ENCODE peak calls at places on chromosome 6, in eight cellular contexts. A, P, M, F, H, X, Z and Q are unnamed samples.

GRCh38 chr6:29974901-29975560 is 32.7 kb downstream of the HLA-A start:
- DNase-seq in X (no peak), A (no peak), M (no peak), F (no peak), P (no peak), H (no peak), Z (no peak), Q (no peak)

GRCh38 chr6:155455766-155456165 is at the start of gene NOX3:
- DNase-seq in X (no peak), F (no peak), P (no peak), A (no peak), H (no peak), Z (no peak), M (no peak), Q (no peak)

GRCh38 chr6:142537612-142538478 is 236.0 kb downstream of the ADGRG6 start:
- DNase-seq in X (no peak), A (peak; percentile 10), F (no peak), H (no peak), P (peak; percentile 14), M (no peak), Z (peak; percentile 12), Q (no peak)

GRCh38 chr6:166325383-166326042 is 16.8 kb downstream of the SFT2D1 start:
- DNase-seq in P (no peak), F (no peak), H (no peak), M (no peak), X (no peak), Z (no peak), A (no peak), Q (no peak)

GRCh38 chr6:73610444-73611275 is 43.1 kb downstream of the SLC17A5 start:
- DNase-seq in H (no peak), Z (peak; percentile 31), P (no peak), X (peak; percentile 38), M (no peak), F (no peak), A (peak; percentile 19), Q (no peak)

GRCh38 chr6:43803055-43803782 is 33.2 kb downstream of the VEGFA start:
- DNase-seq in P (no peak), A (no peak), H (no peak), M (no peak), Z (no peak), X (no peak), F (no peak), Q (no peak)

GRCh38 chr6:156268849-156269248 is 508.3 kb upstream of the ARID1B start:
- DNase-seq in X (no peak), F (no peak), H (no peak), Z (no peak), P (no peak), M (no peak), A (no peak), Q (no peak)

GRCh38 chr6:31776961-31777666 is at the start of gene VWA7:
- DNase-seq in A (peak; percentile 67), P (peak; percentile 81), H (peak; percentile 84), X (peak; percentile 77), F (peak; percentile 77), M (peak; percentile 50), Z (peak; percentile 64), Q (peak; percentile 71)

GRCh38 chr6:81326856-81327561 is 425.5 kb downstream of the TENT5A start:
- DNase-seq in Z (no peak), F (no peak), A (no peak), X (peak; percentile 32), M (no peak), H (no peak), P (no peak), Q (no peak)

GRCh38 chr6:91704531-91704930 is 1117.7 kb upstream of the MAP3K7 start:
- DNase-seq in X (peak; percentile 1), A (no peak), Z (no peak), M (no peak), H (no peak), F (no peak), P (no peak), Q (no peak)

GRCh38 chr6:41748102-41748477 is 893 bp upstream of the PGC start:
- DNase-seq in Z (no peak), A (no peak), P (no peak), M (no peak), X (no peak), F (no peak), H (no peak), Q (no peak)

GRCh38 chr6:134866563-134866962 is 83.3 kb downstream of the ALDH8A1 start:
- DNase-seq in H (no peak), Z (no peak), M (no peak), F (no peak), P (no peak), X (no peak), A (no peak), Q (no peak)